ENCODE peak calls at places on chromosomes 16 and 17, in four cellular contexts. Z is K562, I is HepG2, F is HEK293T. H is an unnamed sample.
A peak's percentile ranks its signal among the peaks of the same experiment; 100 is the strongest.

GRCh38 chr17:63848834-63849689 is 6.6 kb upstream of the SMARCD2 start:
- DNase-seq in I (peak; percentile 71), Z (peak; percentile 92), F (peak; percentile 95), H (peak; percentile 72)

GRCh38 chr16:75043175-75043937 is 44.5 kb downstream of the ZNRF1 start:
- DNase-seq in I (no peak), F (no peak), Z (peak; percentile 65), H (peak; percentile 59)

GRCh38 chr17:30950669-30951399 is 20.0 kb upstream of the RNF135 start:
- DNase-seq in Z (no peak), F (no peak), I (peak; percentile 91), H (no peak)

GRCh38 chr17:14149751-14150150 is 80.4 kb downstream of the COX10 start:
- DNase-seq in Z (no peak), F (no peak), I (no peak), H (no peak)

GRCh38 chr16:67278773-67279295 is 498 bp upstream of the PLEKHG4 start:
- DNase-seq in F (peak; percentile 57), I (no peak), Z (peak; percentile 94), H (no peak)

GRCh38 chr16:22664132-22664531 is 149.8 kb upstream of the HS3ST2 start:
- DNase-seq in I (no peak), Z (no peak), F (no peak), H (no peak)

GRCh38 chr17:8384801-8385335 is 1.9 kb upstream of the RPL26 start:
- DNase-seq in I (no peak), F (no peak), Z (no peak), H (no peak)

GRCh38 chr17:74161501-74161850 is 42.0 kb upstream of the RPL38 start:
- DNase-seq in F (no peak), Z (no peak), I (no peak), H (no peak)

GRCh38 chr16:88535857-88536222 is 34.4 kb upstream of the ZC3H18 start:
- DNase-seq in Z (no peak), F (no peak), I (no peak), H (no peak)

DNA sequence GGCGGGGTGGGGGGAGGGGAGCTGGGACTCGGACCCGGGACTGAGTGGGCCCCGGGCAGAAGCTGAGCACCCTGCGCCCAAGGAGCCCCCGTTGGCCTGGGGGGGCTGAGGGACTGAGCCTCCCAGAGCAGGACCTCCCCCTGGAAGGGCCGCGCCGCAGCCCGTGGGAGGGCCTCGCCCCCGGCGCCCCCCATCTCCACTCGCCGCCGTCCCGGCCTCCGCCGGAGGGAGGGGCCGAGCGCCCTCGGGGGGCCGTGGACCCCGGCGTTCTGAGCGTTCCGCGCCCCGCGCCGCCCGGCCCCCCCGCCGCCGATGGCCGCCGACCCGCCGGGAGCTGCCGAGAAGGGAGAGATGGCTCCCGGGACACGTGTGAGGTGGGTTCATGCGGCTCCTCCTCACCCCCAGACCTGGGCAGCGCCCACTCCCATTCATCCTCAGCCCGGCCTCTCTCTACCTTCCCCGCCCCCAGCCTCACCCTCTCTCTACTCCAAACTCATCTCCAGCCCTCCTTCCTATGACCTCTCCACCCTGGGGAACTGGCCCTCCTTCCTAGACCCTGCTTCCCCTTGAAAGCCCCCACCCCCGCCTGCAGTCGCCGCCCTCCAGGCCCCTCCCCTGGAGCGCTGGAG is 828 bp downstream of the FBXL19 start:
- DNase-seq in F (no peak), I (no peak), Z (peak; percentile 72), H (no peak)
- TF ChIP-seq TARDBP in F (no peak), I (no peak), Z (no peak), H (no peak)

DNA sequence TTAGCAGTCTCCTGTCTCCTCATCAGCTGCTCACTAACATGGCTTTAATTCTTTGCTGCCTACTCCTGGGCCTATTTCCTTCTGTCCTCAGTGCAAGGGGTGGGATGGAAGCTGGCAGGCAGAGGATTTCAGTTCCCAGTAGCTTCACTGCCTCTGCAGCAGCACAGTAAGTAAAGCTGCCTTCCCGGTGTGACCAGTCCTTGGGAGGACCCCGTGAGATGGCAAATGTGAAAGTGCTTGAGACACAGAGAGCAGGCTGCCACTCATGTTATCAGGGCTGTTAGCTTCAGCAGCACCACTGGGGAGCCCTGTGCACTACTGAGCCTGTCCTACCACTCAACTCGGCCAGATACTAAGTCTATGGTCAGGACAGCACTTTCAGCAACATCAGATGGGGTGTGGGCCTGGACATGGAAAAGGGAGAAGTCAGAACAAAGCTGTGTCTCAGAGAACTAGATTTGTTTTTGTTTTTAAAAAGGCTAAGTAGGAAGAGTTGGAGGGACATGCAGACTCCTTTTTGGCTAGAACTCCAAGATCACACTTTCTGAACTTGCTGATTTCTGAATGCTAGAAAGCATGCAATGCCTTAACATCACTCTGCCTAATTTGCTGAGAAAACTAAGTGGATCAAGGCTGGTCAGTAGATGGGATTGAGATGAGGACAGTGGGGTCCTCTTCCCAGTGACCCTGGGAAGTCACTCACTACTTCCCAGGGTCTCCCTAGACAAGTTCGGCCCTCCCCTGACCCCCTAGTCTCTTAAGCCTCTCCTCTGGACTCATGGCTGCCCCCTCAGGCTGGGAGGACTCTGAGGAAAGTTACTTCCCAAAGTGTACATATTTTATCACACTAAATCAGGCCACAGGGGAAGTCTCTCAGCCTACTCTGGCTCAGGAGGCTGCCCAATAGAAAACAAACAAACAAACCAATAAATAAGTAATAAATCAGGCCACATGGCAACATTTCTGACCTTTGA is 1.1 kb downstream of the ACSF2 start:
- DNase-seq in I (peak; percentile 78), F (peak; percentile 69), Z (peak; percentile 59), H (no peak)
- TF ChIP-seq TARDBP in I (peak; percentile 83), F (no peak), Z (no peak), H (no peak)

GRCh38 chr17:81453049-81453448 is 57.8 kb downstream of the BAHCC1 start:
- DNase-seq in Z (no peak), I (no peak), F (no peak), H (no peak)
- TF ChIP-seq TARDBP in Z (no peak), I (no peak), F (no peak), H (no peak)

GRCh38 chr16:3143598-3144330 is 8.9 kb downstream of the ZNF213 start:
- DNase-seq in Z (no peak), I (no peak), F (no peak), H (no peak)
- TF ChIP-seq TARDBP in Z (no peak), I (no peak), F (no peak), H (no peak)

DNA sequence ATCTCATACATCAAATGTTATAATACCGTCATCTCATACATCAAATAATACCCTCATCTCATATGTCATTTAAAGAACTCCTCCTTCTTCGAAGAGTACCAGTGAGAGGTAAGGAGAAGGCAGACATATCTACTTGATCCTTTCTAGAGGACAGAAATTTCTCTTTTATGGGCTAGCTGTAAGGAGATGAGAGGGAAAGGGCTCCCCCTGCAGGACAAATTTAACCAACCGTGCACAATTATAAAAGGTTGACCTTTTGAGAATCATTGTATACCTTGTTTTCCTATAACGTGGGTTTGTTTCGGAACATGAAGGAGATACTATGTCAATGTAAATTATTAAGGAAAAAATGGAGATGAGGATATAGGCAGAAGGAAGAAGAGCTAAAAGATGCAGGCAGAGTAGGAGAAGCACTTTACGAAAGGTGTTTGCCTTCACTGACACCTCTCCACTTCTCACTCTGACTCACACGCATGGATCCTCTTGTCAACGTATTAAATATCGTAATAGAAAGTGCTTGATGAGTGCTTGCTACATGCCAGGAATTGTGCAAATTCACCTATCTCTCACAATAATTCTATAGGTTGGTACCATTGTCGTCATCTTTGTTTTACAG is 465.9 kb upstream of the ERCC4 start:
- DNase-seq in I (peak; percentile 38), Z (peak; percentile 41), F (peak; percentile 9), H (no peak)
- TF ChIP-seq TARDBP in I (no peak), Z (no peak), F (no peak), H (no peak)

DNA sequence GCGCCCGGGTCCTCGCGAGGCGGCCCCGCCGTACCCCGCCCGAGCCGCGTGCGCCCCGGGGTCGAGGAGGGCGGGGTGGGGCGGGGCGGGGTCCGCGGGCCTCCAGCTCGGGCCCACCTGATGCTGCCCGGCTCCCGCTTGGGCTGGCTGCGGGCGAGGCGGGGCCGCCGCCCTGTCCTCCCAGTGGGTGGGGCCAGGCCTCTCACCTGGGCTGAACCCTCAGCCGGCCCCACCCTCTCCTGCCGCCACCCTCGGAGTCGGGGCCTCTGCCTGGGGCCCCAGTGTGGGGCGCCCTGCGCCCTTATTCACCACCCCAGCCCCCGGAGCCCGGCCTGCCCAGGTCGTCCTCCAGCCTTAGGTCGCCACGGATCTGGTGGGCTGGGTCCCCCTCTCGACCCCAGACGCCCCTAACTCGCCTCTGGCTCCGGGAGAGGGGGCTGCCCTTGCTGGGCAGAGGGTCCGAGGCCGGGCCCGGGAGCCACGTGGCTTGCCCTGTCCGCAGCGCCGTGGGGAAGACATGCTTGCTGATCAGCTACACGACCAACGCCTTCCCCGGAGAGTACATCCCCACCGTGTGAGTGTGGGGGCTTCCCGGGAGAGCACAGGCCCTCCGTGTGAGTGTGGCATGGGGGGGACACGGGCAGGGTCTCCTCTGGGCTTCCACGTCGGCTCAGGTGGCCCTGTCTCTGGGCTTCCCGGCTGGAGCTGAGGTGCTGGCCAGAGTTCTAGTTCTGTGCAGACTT is 578 bp downstream of the RAC3 start:
- DNase-seq in Z (peak; percentile 88), I (no peak), F (peak; percentile 47), H (no peak)
- TF ChIP-seq TARDBP in Z (no peak), I (no peak), F (no peak), H (no peak)

DNA sequence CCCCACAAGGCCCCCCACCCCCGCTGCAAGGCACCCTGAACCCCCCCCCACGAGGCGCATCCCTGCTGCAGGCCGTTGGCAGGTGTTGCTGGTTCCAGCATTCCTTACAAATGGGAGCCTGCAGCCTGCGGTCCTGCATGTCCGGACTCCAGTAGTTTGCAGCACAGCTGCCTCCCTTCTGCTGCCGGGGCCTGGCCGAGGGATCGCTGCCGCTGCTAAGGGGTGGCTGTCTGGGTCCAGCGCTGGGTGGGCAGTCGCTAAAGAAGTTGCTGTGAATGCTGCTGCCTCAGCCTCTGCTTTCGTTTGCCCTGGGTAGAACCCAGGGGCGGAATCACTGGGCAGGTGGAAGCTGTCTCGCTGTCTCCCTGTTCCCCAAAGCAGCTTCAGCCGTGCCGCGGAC is 11.8 kb downstream of the UTS2R start:
- DNase-seq in Z (no peak), I (no peak), F (no peak), H (no peak)
- TF ChIP-seq TARDBP in Z (no peak), I (no peak), F (no peak), H (no peak)

DNA sequence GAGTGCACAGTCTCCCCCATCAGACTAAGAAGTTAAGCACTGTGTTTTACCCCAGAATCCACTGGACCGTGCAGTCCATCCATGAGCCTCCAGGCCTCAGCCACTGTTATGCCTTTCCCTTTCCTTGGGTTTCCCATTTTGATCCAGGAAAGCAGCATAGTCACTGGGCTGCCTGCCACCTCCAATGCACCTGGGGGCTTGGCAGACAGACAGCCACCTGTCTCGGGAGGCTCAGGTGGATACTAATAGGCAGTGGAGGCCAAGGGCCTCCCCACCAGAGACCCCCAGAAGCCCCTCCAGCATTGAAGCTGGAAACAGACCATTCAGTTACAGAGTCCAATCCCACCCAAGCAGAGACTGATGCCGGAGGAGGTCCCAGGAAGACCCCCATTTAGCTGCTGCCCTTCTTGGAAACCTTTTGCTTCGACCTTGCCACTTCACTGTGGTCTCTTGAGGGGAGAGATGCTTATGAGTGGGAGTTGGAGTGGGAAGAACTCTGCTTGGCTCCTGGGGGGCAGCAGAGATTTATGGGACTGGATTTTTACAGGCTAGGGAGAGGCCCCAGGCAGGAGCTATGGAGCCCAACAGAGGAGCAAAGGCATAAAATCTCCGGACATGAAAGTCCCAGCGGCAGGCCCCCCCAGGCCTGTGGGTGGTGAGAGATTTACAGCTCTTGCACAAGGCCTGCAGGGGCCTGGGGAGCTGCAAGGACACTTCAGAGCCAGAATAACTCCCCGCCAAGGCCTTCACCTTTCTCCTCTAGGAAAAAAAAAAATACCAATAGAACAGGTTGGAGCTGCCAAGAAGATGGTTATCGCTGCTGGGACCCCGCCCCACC is 12.2 kb upstream of the SP2 start:
- DNase-seq in Z (no peak), F (peak; percentile 35), I (no peak), H (no peak)
- TF ChIP-seq TARDBP in Z (no peak), F (no peak), I (no peak), H (no peak)

H was measured in GM12878.